ENCODE peak calls at places on chromosomes 11 and 22, in four cellular contexts. E is hepatocyte, Z is mammary epithelial cell, G is DND-41. D is an unnamed sample.

GRCh38 chr11:1041936-1042608 is 5.6 kb upstream of the MUC6 start:
- DNase-seq in E (peak), Z (no peak), G (no peak), D (no peak)

GRCh38 chr11:65278351-65278750 is 16.6 kb downstream of the POLA2 start:
- DNase-seq in E (no peak), Z (no peak), G (no peak), D (no peak)

GRCh38 chr11:47667135-47667534 is 24.8 kb upstream of the MTCH2 start:
- DNase-seq in E (no peak), Z (no peak), G (no peak), D (no peak)

GRCh38 chr11:84549221-84549620 is 1077.9 kb downstream of the DLG2 start:
- DNase-seq in E (no peak), Z (no peak), G (no peak), D (peak)

GRCh38 chr11:2368178-2368850 is 8.8 kb upstream of the CD81 start:
- DNase-seq in E (no peak), Z (no peak), G (no peak), D (no peak)

GRCh38 chr11:2759228-2760195 is 59.7 kb upstream of the KCNQ1OT1 start:
- DNase-seq in E (no peak), Z (no peak), G (no peak), D (no peak)

GRCh38 chr11:60363542-60364525 is 14.5 kb upstream of the MS4A7 start:
- DNase-seq in E (peak), Z (peak), G (peak), D (peak)

GRCh38 chr11:113014262-113014661 is 53.0 kb downstream of the NCAM1 start:
- DNase-seq in E (peak), Z (no peak), G (no peak), D (no peak)

GRCh38 chr11:72112541-72113136 is at the start of gene ANAPC15:
- DNase-seq in E (peak), Z (peak), G (peak), D (peak)

GRCh38 chr22:44160416-44160815 is 20.3 kb upstream of the PARVG start:
- DNase-seq in E (no peak), Z (no peak), G (no peak), D (no peak)

GRCh38 chr11:102472127-102472526 is 19.6 kb upstream of the TMEM123 start:
- DNase-seq in E (no peak), Z (no peak), G (no peak), D (no peak)

GRCh38 chr11:2517016-2517385 is 72.2 kb downstream of the KCNQ1 start:
- DNase-seq in E (no peak), Z (no peak), G (no peak), D (no peak)

GRCh38 chr11:44565746-44566558 is 489 bp downstream of the CD82 start:
- DNase-seq in E (no peak), Z (no peak), G (no peak), D (no peak)

GRCh38 chr11:69516526-69516925 is 35.1 kb downstream of the LINC01488 start:
- DNase-seq in E (no peak), Z (no peak), G (no peak), D (no peak)

GRCh38 chr22:24996420-24996952 is 44.0 kb downstream of the KIAA1671 start:
- DNase-seq in E (peak), Z (no peak), G (no peak), D (no peak)

GRCh38 chr11:79439893-79440450 is 858 bp downstream of the TENM4 start:
- DNase-seq in E (peak), Z (peak), G (no peak), D (no peak)

GRCh38 chr11:108551653-108552462 is 41.7 kb downstream of the EXPH5 start:
- DNase-seq in E (no peak), Z (no peak), G (no peak), D (no peak)

GRCh38 chr22:50308597-50308935 is 1.1 kb upstream of the PLXNB2 start:
- DNase-seq in E (no peak), Z (no peak), G (no peak), D (no peak)

GRCh38 chr22:27576815-27577564 is 224.6 kb downstream of the MN1 start:
- DNase-seq in E (peak), Z (no peak), G (no peak), D (no peak)

GRCh38 chr11:45161252-45162063 is 15.0 kb downstream of the PRDM11 start:
- DNase-seq in E (no peak), Z (no peak), G (no peak), D (no peak)

GRCh38 chr11:122393209-122393850 is 262.2 kb upstream of the UBASH3B start:
- DNase-seq in E (no peak), Z (no peak), G (no peak), D (no peak)

GRCh38 chr22:19499880-19500242 is 20.1 kb downstream of the CDC45 start:
- DNase-seq in E (no peak), Z (no peak), G (no peak), D (no peak)

GRCh38 chr11:32987851-32988250 is 27.8 kb upstream of the DEPDC7 start:
- DNase-seq in E (no peak), Z (no peak), G (no peak), D (no peak)

GRCh38 chr11:57536947-57537654 is at the start of gene SMTNL1:
- DNase-seq in E (no peak), Z (no peak), G (no peak), D (no peak)

GRCh38 chr11:44776840-44777536 is 50.2 kb downstream of the TSPAN18 start:
- DNase-seq in E (no peak), Z (no peak), G (no peak), D (no peak)

GRCh38 chr11:68342459-68343158 is 30.2 kb downstream of the LRP5 start:
- DNase-seq in E (peak), Z (peak), G (no peak), D (no peak)

GRCh38 chr11:45079075-45079444 is 67.4 kb upstream of the PRDM11 start:
- DNase-seq in E (no peak), Z (no peak), G (peak), D (no peak)

GRCh38 chr11:14308114-14308896 is 50.7 kb downstream of the RRAS2 start:
- DNase-seq in E (peak), Z (peak), G (no peak), D (peak)

GRCh38 chr22:48926663-48927062 is 901.0 kb downstream of the BRD1 start:
- DNase-seq in E (no peak), Z (no peak), G (no peak), D (no peak)

GRCh38 chr11:10868375-10868774 is 10.5 kb upstream of the ZBED5 start:
- DNase-seq in E (no peak), Z (no peak), G (no peak), D (no peak)

GRCh38 chr22:50258361-50259292 is 2.9 kb downstream of the MAPK12 start:
- DNase-seq in E (no peak), Z (no peak), G (no peak), D (no peak)

GRCh38 chr11:70456921-70457532 is 58.7 kb downstream of the CTTN start:
- DNase-seq in E (no peak), Z (no peak), G (no peak), D (no peak)

GRCh38 chr22:49106136-49106930 is 721.3 kb downstream of the BRD1 start:
- DNase-seq in E (no peak), Z (no peak), G (no peak), D (no peak)

GRCh38 chr11:2989551-2989950 is 2.6 kb downstream of the NAP1L4 start:
- DNase-seq in E (no peak), Z (no peak), G (no peak), D (no peak)

GRCh38 chr11:2791521-2792375 is 92.0 kb upstream of the KCNQ1OT1 start:
- DNase-seq in E (no peak), Z (no peak), G (no peak), D (no peak)

GRCh38 chr11:45660717-45661416 is 4.6 kb downstream of the CHST1 start:
- DNase-seq in E (no peak), Z (no peak), G (no peak), D (no peak)

DNA sequence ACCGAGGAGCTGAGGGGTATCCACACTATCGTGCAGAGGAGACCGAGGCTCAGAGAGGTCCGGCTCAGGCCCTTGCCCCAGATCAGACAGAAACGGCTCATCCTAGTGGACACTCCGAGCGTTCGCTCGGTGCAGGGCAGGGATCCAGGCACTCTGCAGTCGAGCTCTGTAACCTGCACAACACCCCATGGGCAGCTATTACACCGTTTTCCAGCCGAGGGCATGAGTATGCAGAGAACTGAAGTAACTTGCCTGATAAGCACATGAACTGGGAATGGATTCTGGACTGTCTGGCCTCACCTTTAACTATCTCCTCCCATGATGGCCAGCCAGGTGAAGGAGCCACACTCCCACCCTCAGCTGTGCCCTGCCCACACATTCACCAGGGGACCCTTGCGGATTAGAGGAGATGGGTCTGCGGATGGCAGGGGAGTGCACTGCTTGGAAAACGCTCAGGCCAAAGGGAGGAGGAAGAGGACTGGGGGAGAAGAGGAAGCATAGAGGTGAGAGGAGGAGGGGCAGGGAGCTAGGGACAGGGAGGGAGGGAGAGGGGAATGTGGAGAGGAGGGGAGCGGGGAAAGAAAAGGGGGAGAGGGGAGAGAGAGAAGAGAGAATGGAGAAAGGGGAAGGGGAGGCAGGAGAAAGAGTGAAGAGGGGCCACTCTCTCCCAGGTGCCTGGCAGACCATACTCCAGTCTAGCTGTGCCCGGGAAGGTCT is 33.0 kb upstream of the TCF20 start:
- DNase-seq in E (peak), Z (no peak), G (no peak), D (no peak)
- H2AFZ ChIP-seq in E (no peak), Z (no peak), G (no peak), D (no peak)

GRCh38 chr11:111300569-111300968 is 2.2 kb downstream of the POU2AF3 start:
- DNase-seq in E (no peak), Z (no peak), G (no peak), D (no peak)

GRCh38 chr11:111297696-111298095 is 650 bp upstream of the POU2AF3 start:
- DNase-seq in E (no peak), Z (no peak), G (no peak), D (no peak)

GRCh38 chr11:111301004-111301839 is 2.9 kb downstream of the POU2AF3 start:
- DNase-seq in E (no peak), Z (no peak), G (no peak), D (peak)

GRCh38 chr11:111298466-111299110 is at the start of gene POU2AF3:
- DNase-seq in E (no peak), Z (no peak), G (no peak), D (no peak)

DNA sequence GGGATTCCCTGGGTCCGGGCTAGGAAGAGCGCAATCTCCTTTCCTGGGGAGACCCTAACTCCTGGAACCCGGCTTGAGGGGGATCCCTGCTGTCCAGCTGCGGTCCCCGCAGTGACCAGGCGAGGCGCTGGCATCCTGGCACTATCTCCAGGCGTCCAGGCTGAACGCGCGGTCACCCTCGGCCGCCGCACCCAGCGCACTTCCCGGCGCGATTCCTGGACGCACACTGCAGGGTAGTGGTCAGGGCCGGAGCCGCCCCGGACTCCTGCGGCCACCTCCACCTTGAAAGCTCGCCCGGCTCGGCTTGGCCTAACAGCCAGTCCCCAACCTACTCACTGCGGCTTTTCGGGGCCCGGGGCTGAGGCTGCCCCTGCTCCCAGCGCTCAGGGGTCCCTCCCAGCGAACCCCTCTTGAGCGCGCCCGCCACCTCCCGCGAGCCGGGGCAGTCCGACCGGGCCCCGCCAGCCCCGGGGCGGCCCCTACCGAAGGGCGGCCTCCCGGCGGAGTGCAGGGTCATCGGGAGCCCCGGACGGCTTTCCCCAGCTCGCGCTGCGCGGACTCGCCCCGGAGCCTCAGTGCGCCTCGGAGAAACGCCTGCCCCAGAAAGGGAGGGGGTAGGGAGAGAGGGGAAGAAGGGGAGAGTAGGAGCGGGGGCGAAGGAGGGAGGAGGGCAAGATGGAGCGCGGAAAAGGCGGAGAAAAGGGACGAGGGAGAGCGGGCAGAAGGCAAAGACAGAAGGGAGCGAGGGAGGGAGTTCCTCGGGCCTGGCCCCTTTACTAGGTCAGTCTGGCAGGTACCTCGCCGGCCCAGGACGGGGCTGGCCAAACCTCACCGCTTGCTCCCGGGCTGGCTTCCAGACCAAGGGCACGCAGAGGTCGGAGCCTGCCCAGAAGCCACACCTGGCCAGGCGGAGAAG is 1.0 kb downstream of the POU2AF3 start:
- DNase-seq in E (peak), Z (peak), G (no peak), D (no peak)
- H2AFZ ChIP-seq in E (peak), Z (peak), G (no peak), D (no peak)

GRCh38 chr11:35304393-35304790 is 115.0 kb downstream of the SLC1A2 start:
- DNase-seq in E (peak), Z (peak), G (no peak), D (no peak)
- H2AFZ ChIP-seq in E (no peak), Z (no peak), G (no peak), D (no peak)

DNA sequence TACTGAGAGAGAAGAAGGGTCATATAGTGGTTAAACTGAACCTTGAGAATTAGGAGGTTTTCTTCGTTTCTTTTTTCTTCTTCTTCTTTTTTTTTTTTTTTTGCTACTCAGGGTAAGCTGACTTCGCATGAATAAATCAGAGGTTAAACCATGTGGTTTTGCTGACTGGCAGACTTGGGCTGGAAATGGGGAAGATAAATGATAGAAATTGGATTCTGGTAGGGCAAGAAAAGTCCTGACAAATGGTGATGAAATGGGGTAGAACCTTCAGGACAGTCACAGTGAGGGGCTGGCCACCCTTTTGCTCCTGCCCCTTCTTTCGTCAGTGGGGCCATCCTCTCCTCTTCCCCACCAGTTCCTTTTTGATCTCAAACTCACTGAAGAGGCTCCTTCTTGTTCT is 1.6 kb upstream of the SWAP70 start:
- DNase-seq in E (no peak), Z (no peak), G (no peak), D (no peak)
- H2AFZ ChIP-seq in E (no peak), Z (no peak), G (no peak), D (peak)

DNA sequence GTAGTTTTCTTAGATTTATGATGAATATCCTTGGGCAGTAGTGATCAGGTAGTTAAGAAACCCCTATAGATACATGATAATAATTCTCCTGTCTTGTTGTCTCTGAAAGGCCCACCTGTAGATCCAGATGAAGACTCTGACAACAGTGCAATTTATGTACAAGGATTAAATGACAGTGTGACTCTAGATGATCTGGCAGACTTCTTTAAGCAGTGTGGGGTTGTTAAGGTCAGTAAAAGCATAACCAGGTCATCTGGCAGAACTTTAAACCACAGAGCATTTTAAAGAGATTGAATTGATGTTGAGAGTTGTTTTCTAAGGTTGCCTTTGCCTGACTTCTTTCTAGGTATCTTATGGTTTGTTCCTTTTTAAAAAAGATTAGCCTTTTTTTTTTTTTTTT is 14.1 kb upstream of the GAS2L1 start:
- DNase-seq in E (no peak), Z (no peak), G (no peak), D (no peak)
- H2AFZ ChIP-seq in E (no peak), Z (no peak), G (no peak), D (no peak)

D was measured in Karpas-422.